ENCODE peak calls at places on chromosome 16, in ten cellular contexts. G is RWPE2, T is cardiac muscle cell, U is testis, S is pancreas, J is uterus, X is psoas muscle, O is neural progenitor cell, F is body of pancreas, H is lung. K is an unnamed sample.
A peak's percentile ranks its signal among the peaks of the same experiment; 100 is the strongest.

GRCh38 chr16:53207810-53208752 is 153.3 kb downstream of the CHD9 start:
- DNase-seq in G (no peak), U (peak; percentile 78), T (peak; percentile 89), H (peak; percentile 55), J (peak; percentile 41), O (peak; percentile 86), F (peak; percentile 60), S (peak; percentile 25), X (no peak), K (no peak)

GRCh38 chr16:82655315-82655714 is 28.5 kb downstream of the CDH13 start:
- DNase-seq in G (no peak), H (no peak), O (no peak), F (peak; percentile 18), J (peak; percentile 22), S (no peak), T (no peak), X (no peak), U (no peak), K (no peak)

GRCh38 chr16:8115814-8116213 is 474.5 kb downstream of the TMEM114 start:
- DNase-seq in S (no peak), G (no peak), U (no peak), H (no peak), F (no peak), T (no peak), X (no peak), O (no peak), J (no peak), K (no peak)

GRCh38 chr16:83771306-83771942 is 36.4 kb upstream of the HSBP1 start:
- DNase-seq in T (peak; percentile 59), U (peak; percentile 21), F (peak; percentile 30), H (no peak), O (no peak), J (peak; percentile 18), G (no peak), X (peak; percentile 68), S (peak; percentile 31), K (no peak)

GRCh38 chr16:16137110-16137509 is 86.2 kb downstream of the ABCC6 start:
- DNase-seq in U (no peak), X (no peak), T (no peak), G (no peak), O (no peak), H (no peak), F (no peak), J (no peak), S (no peak), K (no peak)

GRCh38 chr16:66658143-66658859 is 38.2 kb downstream of the CMTM4 start:
- DNase-seq in X (no peak), J (no peak), T (no peak), U (no peak), G (no peak), O (no peak), H (no peak), S (no peak), F (no peak), K (no peak)

GRCh38 chr16:28830531-28830930 is 7.7 kb downstream of the ATXN2L start:
- DNase-seq in S (no peak), T (no peak), J (no peak), F (no peak), G (no peak), X (no peak), U (no peak), O (no peak), H (no peak), K (no peak)

GRCh38 chr16:23466162-23466885 is 13.3 kb upstream of the COG7 start:
- DNase-seq in H (no peak), X (peak; percentile 85), S (no peak), T (no peak), O (no peak), G (peak; percentile 69), U (no peak), J (no peak), F (no peak), K (no peak)

GRCh38 chr16:63789603-63790002 is 1332.3 kb downstream of the CDH11 start:
- DNase-seq in U (peak; percentile 44), H (no peak), S (no peak), T (no peak), G (no peak), O (no peak), J (no peak), F (no peak), X (no peak), K (no peak)

DNA sequence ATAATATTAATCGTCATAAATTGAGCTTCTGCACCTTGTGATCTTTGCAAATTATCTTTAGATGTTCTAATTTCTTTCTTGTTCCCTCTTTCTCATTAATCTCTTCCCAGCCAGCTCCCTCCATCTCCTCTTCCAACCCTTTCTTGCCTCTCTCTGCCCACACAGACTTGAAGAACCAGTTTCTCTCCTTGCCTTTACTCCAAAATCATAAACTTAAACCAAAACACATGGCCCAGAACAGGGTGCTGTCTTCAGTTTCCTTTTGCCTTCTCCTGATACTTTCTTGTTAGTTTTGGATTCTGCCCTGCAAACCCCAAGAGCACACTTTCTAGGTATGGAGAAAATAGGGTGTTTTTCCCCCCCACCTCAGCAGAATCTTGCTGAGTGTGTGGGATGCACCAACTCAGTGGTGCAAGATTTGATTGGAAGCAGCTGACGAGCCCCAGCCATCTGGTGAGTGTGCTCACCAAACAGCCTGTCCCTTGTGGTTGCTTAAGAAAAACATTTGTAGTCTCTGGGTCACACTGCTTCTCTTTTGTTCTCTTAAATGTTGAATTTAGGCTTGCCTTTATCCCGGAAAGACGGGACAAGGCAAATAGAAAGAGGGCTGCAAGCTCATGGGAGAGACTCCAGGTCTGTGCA is 175.8 kb upstream of the MAF start:
- DNase-seq in G (no peak), O (peak; percentile 37), T (no peak), S (no peak), U (peak; percentile 68), X (peak; percentile 65), F (peak; percentile 26), H (peak; percentile 32), J (peak; percentile 83), K (no peak)
- TF ChIP-seq CTCF in G (no peak), O (peak; percentile 14), T (no peak), S (no peak), U (peak; percentile 28), X (no peak), F (no peak), H (no peak), J (peak; percentile 55), K (no peak)

GRCh38 chr16:58392215-58393137 is at the start of gene GINS3:
- DNase-seq in U (peak; percentile 96), J (peak; percentile 90), S (peak; percentile 91), H (peak; percentile 89), X (peak; percentile 91), O (peak; percentile 92), G (peak; percentile 91), T (peak; percentile 88), F (peak; percentile 91), K (peak; percentile 12)

GRCh38 chr16:58389724-58390123 is 2.5 kb upstream of the GINS3 start:
- DNase-seq in X (no peak), G (no peak), S (no peak), J (no peak), O (no peak), F (no peak), U (no peak), T (no peak), H (no peak), K (no peak)

GRCh38 chr16:58393138-58393504 is 850 bp downstream of the GINS3 start:
- DNase-seq in T (no peak), H (no peak), O (peak; percentile 23), G (no peak), U (no peak), X (no peak), F (no peak), J (no peak), S (no peak), K (no peak)
- H3K27ac ChIP-seq in T (no peak overlapping the region), H (no peak overlapping the region), O (no peak overlapping the region), G (peak overlapping the region; percentile 59), U (peak overlapping the region; percentile 90), X (peak overlapping the region; percentile 53), F (peak overlapping the region; percentile 87), J (peak overlapping the region; percentile 80), S (no peak overlapping the region), K (peak overlapping the region; percentile 64)

DNA sequence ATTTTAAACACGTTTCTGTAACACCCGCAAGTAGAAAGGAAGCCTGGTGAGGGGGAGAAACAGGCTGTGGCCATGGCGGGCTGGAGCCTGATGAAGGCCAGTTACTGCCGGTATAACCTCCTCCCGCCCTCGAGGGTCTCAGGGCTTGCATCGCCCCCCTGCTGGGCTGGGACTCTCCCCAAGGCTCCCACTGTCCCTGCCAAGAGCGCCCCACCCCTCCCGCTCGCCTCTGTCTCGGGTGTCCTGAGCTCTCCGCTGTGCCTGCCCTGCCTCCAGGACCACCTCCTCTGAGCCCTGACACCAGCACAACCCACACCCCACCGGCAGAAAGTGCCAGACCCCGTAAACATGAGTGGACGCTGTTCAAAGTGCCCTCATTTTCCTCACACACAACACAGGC is 18.7 kb downstream of the TMEM204 start:
- DNase-seq in X (no peak), G (no peak), H (no peak), S (no peak), O (no peak), U (no peak), F (no peak), T (no peak), J (no peak), K (no peak)
- H3K4me3 ChIP-seq in X (no peak overlapping the region), G (no peak overlapping the region), H (no peak overlapping the region), S (no peak overlapping the region), O (no peak overlapping the region), U (no peak overlapping the region), F (no peak overlapping the region), T (no peak overlapping the region), J (no peak overlapping the region), K (no peak overlapping the region)

GRCh38 chr16:70611224-70611598 is 35.1 kb upstream of the IL34 start:
- DNase-seq in H (no peak), F (no peak), J (no peak), X (no peak), O (no peak), G (no peak), U (no peak), S (no peak), T (no peak), K (no peak)
- TF ChIP-seq CTCF in H (no peak), F (no peak), J (no peak), X (no peak), O (no peak), G (no peak), U (no peak), S (no peak), T (no peak), K (no peak)

GRCh38 chr16:979859-980594 is 1.5 kb upstream of the SOX8 start:
- DNase-seq in G (no peak), X (no peak), H (no peak), U (no peak), J (no peak), F (no peak), T (peak; percentile 23), O (peak; percentile 52), S (no peak), K (no peak)
- H3K27ac ChIP-seq in G (no peak overlapping the region), X (no peak overlapping the region), H (no peak overlapping the region), U (peak overlapping the region; percentile 30), J (no peak overlapping the region), F (no peak overlapping the region), T (no peak overlapping the region), O (no peak overlapping the region), S (no peak overlapping the region), K (no peak overlapping the region)

DNA sequence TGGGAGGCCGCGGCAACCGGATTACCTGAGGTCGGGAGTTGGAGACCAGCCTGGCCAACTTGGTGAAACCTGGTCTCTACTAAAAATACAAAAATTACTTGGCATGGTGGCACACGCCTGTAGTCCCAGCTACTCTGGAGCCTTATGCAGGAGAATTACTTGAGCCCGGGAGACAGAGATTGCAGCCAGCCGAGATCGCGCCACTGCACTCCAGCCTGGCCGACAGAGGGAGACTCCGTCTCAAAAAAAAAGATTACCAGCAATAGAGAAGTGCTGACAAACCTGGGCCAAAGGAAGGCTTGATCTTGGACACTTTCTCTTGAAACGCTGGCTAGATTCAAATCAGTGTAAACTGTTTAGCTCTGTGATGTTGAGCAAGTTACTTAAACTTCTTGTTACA is 4.3 kb downstream of the MT1H start:
- DNase-seq in H (no peak), X (peak; percentile 72), J (no peak), S (no peak), T (peak; percentile 45), G (no peak), F (peak; percentile 58), O (peak; percentile 52), U (no peak), K (no peak)
- H3K4me3 ChIP-seq in H (no peak overlapping the region), X (no peak overlapping the region), J (no peak overlapping the region), S (no peak overlapping the region), T (no peak overlapping the region), G (no peak overlapping the region), F (no peak overlapping the region), O (no peak overlapping the region), U (no peak overlapping the region), K (no peak overlapping the region)

K was measured in ascending aorta.